ENCODE peak calls at places on chromosomes 6 and 20, in four cellular contexts. One of them, this sample, is unnamed.

GRCh38 chr6:150204705-150205472 is 62.0 kb downstream of the PPP1R14C start:
- DNase-seq in spleen: peak
- DNase-seq in prostate gland: no peak
- DNase-seq in endothelial cell of umbilical vein: no peak
- DNase-seq in this sample: no peak

GRCh38 chr20:46283426-46283825 is 24.9 kb downstream of the CDH22 start:
- DNase-seq in spleen: no peak
- DNase-seq in prostate gland: no peak
- DNase-seq in endothelial cell of umbilical vein: no peak
- DNase-seq in this sample: no peak

GRCh38 chr20:57596358-57596757 is 23.9 kb downstream of the ZBP1 start:
- DNase-seq in spleen: no peak
- DNase-seq in prostate gland: no peak
- DNase-seq in endothelial cell of umbilical vein: no peak
- DNase-seq in this sample: no peak

GRCh38 chr20:43667341-43668132 is 623 bp downstream of the MYBL2 start:
- DNase-seq in spleen: peak
- DNase-seq in prostate gland: no peak
- DNase-seq in endothelial cell of umbilical vein: no peak
- DNase-seq in this sample: peak

GRCh38 chr6:140846518-140847277 is 1286.0 kb upstream of the GJE1 start:
- DNase-seq in spleen: no peak
- DNase-seq in prostate gland: no peak
- DNase-seq in endothelial cell of umbilical vein: peak
- DNase-seq in this sample: no peak

GRCh38 chr6:6696867-6697531 is 108.5 kb downstream of the LY86 start:
- DNase-seq in spleen: peak
- DNase-seq in prostate gland: no peak
- DNase-seq in endothelial cell of umbilical vein: peak
- DNase-seq in this sample: peak

GRCh38 chr6:3761989-3762270 is 10.4 kb upstream of the PXDC1 start:
- DNase-seq in spleen: no peak
- DNase-seq in prostate gland: no peak
- DNase-seq in endothelial cell of umbilical vein: no peak
- DNase-seq in this sample: no peak

GRCh38 chr6:39090036-39090435 is 24.9 kb downstream of the SAYSD1 start:
- DNase-seq in spleen: no peak
- DNase-seq in prostate gland: no peak
- DNase-seq in endothelial cell of umbilical vein: peak
- DNase-seq in this sample: no peak

GRCh38 chr6:130680118-130680517 is 147.1 kb upstream of the SMLR1 start:
- DNase-seq in spleen: no peak
- DNase-seq in prostate gland: no peak
- DNase-seq in endothelial cell of umbilical vein: no peak
- DNase-seq in this sample: no peak

GRCh38 chr6:137832110-137832509 is 34.9 kb upstream of the TNFAIP3 start:
- DNase-seq in spleen: no peak
- DNase-seq in prostate gland: no peak
- DNase-seq in endothelial cell of umbilical vein: no peak
- DNase-seq in this sample: no peak

GRCh38 chr6:41813469-41813868 is 26.0 kb downstream of the TOMM6 start:
- DNase-seq in spleen: no peak
- DNase-seq in prostate gland: no peak
- DNase-seq in endothelial cell of umbilical vein: no peak
- DNase-seq in this sample: no peak

GRCh38 chr20:3115190-3116107 is 30.9 kb upstream of the AVP start:
- DNase-seq in spleen: no peak
- DNase-seq in prostate gland: no peak
- DNase-seq in endothelial cell of umbilical vein: peak
- DNase-seq in this sample: no peak

GRCh38 chr6:16725145-16725864 is 36.0 kb downstream of the ATXN1 start:
- DNase-seq in spleen: no peak
- DNase-seq in prostate gland: no peak
- DNase-seq in endothelial cell of umbilical vein: peak
- DNase-seq in this sample: no peak
- TF ChIP-seq POLR2AphosphoS5 in spleen: no peak
- TF ChIP-seq POLR2AphosphoS5 in prostate gland: no peak
- TF ChIP-seq POLR2AphosphoS5 in endothelial cell of umbilical vein: no peak
- TF ChIP-seq POLR2AphosphoS5 in this sample: no peak

DNA sequence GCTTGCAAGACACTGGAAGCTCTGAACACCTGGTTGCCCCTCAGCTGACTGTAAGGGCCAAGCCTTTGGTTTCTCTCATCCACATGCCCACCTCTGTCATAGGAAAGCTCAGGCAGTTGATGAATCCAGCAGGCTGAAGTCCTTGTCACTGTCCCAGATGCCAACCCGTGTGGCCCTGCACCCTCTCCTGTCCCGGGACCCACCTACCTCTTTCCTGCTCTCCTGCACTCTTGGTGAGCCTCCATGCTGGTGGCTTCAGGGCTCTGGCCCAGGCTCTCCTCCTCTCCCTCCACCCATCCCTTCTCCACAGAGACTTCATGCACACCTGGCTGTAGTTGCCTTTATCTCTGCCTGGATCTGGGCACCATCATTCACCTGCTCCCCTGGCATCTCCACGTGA is 4.0 kb upstream of the GID8 start:
- DNase-seq in spleen: peak
- DNase-seq in prostate gland: no peak
- DNase-seq in endothelial cell of umbilical vein: no peak
- DNase-seq in this sample: peak
- TF ChIP-seq POLR2A in spleen: no peak
- TF ChIP-seq POLR2A in prostate gland: no peak
- TF ChIP-seq POLR2A in endothelial cell of umbilical vein: no peak
- TF ChIP-seq POLR2A in this sample: no peak

GRCh38 chr6:106519460-106520394 is 109.6 kb downstream of the RTN4IP1 start:
- DNase-seq in spleen: peak
- DNase-seq in prostate gland: peak
- DNase-seq in endothelial cell of umbilical vein: no peak
- DNase-seq in this sample: no peak

GRCh38 chr6:106517699-106518098 is 111.6 kb downstream of the RTN4IP1 start:
- DNase-seq in spleen: no peak
- DNase-seq in prostate gland: no peak
- DNase-seq in endothelial cell of umbilical vein: no peak
- DNase-seq in this sample: no peak

GRCh38 chr6:106522557-106522956 is 106.7 kb downstream of the RTN4IP1 start:
- DNase-seq in spleen: no peak
- DNase-seq in prostate gland: no peak
- DNase-seq in endothelial cell of umbilical vein: no peak
- DNase-seq in this sample: no peak

GRCh38 chr6:106518748-106519147 is 110.5 kb downstream of the RTN4IP1 start:
- DNase-seq in spleen: no peak
- DNase-seq in prostate gland: no peak
- DNase-seq in endothelial cell of umbilical vein: no peak
- DNase-seq in this sample: no peak

DNA sequence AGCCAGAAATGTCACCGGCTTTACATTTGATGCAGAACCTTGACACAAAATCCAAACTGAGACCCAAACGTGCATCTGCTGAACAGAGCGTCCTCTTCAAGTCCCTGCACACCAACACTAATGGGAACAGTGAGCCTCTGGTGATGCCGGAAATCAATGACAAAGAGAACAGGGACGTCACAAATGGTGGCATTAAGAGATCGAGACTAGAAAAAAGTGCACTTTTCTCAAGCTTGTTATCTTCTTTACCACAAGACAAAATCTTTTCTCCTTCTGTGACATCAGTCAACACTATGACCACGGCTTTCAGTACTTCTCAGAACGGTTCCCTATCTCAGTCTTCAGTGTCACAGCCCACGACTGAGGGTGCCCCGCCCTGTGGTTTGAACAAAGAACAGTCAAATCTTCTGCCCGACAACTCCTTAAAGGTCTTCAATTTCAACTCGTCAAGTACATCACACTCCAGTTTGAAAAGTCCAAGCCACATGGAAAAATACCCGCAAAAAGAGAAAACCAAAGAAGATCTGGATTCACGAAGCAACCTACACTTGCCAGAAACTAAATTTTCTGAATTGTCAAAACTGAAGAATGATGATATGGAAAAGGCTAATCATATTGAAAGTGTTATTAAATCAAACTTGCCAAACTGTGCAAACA is 108.5 kb downstream of the RTN4IP1 start:
- DNase-seq in spleen: peak
- DNase-seq in prostate gland: no peak
- DNase-seq in endothelial cell of umbilical vein: no peak
- DNase-seq in this sample: no peak
- H3K4me3 ChIP-seq in spleen: peak
- H3K4me3 ChIP-seq in prostate gland: no peak
- H3K4me3 ChIP-seq in endothelial cell of umbilical vein: no peak
- H3K4me3 ChIP-seq in this sample: no peak

DNA sequence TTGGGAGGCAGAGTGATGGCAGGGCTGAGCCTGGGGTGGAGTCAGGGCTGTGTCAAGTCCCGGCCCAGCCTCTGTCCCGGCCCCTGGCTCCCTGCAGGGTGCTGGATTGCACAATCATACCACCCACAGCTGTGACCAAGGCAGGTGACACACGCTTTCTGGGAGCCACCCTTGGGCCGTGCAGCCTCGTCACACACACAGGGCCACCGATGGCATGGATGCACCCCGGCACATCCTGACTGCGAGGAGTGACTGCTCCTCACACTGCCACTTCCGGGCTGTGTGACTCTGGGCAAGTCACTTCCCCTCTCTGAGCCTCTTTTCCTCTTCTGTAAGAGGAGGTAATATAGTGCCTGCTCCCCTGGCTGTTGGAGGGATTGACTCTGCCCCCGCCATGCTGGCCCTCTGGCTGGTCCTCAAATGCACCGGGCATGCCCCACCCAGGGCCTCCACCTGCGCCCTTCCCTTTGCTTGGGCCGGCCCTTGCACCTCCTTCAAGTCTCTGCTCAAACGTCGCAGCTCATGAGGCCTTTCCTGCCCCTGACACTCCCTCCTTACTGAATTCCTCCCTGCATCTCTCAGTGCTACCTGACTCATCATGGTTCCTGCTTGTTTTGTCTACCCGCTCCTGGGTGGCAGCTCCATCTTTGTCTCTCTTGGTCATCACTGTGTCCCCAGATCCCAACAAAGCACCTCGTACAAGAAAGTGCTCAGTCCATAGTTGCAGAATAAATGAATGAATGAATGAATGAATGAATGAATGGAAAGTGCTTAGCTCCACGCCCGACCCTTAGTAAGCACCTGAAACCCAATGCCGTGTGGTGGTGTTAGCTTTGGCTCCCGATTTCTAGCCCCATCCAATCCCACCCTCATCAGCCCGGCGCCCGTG is 93.5 kb downstream of the CEBPB start:
- DNase-seq in spleen: peak
- DNase-seq in prostate gland: peak
- DNase-seq in endothelial cell of umbilical vein: no peak
- DNase-seq in this sample: peak
- TF ChIP-seq POLR2AphosphoS5 in spleen: peak
- TF ChIP-seq POLR2AphosphoS5 in prostate gland: no peak
- TF ChIP-seq POLR2AphosphoS5 in endothelial cell of umbilical vein: no peak
- TF ChIP-seq POLR2AphosphoS5 in this sample: peak

DNA sequence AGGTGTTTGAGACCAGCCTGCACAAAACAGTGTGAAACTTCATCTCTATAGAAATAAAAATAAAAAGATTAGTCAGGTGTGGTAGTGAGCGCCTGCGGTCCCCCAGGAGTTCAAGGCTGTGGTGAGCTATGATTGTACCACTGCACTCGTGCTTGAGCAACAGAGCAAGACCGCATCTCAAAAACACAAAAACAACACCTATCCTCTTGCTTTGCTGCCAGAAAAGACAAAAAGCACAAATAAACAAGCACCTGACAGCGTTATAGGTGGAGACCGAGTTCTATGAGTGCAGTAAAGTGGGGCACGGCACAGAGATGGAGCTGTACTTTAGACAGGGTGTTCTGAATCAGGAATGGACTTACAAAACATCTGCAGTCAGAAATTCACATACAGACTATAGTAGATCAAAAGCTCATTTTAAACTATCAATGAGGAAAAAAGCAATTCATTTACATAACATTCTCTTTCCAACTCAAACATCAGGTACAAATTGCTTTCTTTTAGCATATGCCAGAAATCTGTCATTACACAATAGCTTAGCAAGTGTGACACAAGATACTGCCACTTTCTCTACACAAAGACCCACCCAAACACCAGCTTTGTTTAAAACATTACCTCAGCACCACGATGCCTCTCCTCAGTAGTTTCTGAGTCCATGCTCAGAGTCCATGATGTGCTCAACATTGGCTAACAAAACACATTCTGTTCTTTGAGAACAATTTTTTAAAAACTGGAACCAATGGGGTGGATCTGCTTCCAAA is 10.1 kb downstream of the EZR start:
- DNase-seq in spleen: no peak
- DNase-seq in prostate gland: no peak
- DNase-seq in endothelial cell of umbilical vein: no peak
- DNase-seq in this sample: no peak
- TF ChIP-seq POLR2A in spleen: peak
- TF ChIP-seq POLR2A in prostate gland: no peak
- TF ChIP-seq POLR2A in endothelial cell of umbilical vein: no peak
- TF ChIP-seq POLR2A in this sample: peak

This sample was measured in upper lobe of left lung.